ENCODE peak calls at places on chromosomes 12 and 14, in five cellular contexts. One of them, this sample, is unnamed.

GRCh38 chr14:71465316-71465715 is 466.9 kb upstream of the RGS6 start:
- DNase-seq in neuronal stem cell: no peak
- DNase-seq in mesenchymal stem cell: no peak
- DNase-seq in trophoblast cell: no peak
- DNase-seq in H1: no peak
- DNase-seq in this sample: no peak

GRCh38 chr12:60162988-60163720 is 567.3 kb downstream of the SLC16A7 start:
- DNase-seq in neuronal stem cell: no peak
- DNase-seq in mesenchymal stem cell: no peak
- DNase-seq in trophoblast cell: no peak
- DNase-seq in H1: no peak
- DNase-seq in this sample: peak; percentile 30

GRCh38 chr12:34287986-34288962 is 266.0 kb downstream of the ALG10 start:
- DNase-seq in neuronal stem cell: no peak
- DNase-seq in mesenchymal stem cell: no peak
- DNase-seq in trophoblast cell: no peak
- DNase-seq in H1: no peak
- DNase-seq in this sample: peak; percentile 6

GRCh38 chr14:69038449-69039286 is 59.6 kb upstream of the ACTN1 start:
- DNase-seq in neuronal stem cell: no peak
- DNase-seq in mesenchymal stem cell: peak; percentile 94
- DNase-seq in trophoblast cell: no peak
- DNase-seq in H1: no peak
- DNase-seq in this sample: no peak

GRCh38 chr12:122789637-122790036 is 15.3 kb downstream of the CCDC62 start:
- DNase-seq in neuronal stem cell: no peak
- DNase-seq in mesenchymal stem cell: no peak
- DNase-seq in trophoblast cell: peak; percentile 36
- DNase-seq in H1: no peak
- DNase-seq in this sample: no peak

GRCh38 chr12:3229577-3229976 is 152.4 kb downstream of the TSPAN9 start:
- DNase-seq in neuronal stem cell: no peak
- DNase-seq in mesenchymal stem cell: no peak
- DNase-seq in trophoblast cell: no peak
- DNase-seq in H1: no peak
- DNase-seq in this sample: no peak

GRCh38 chr12:38159591-38160317 is 156.8 kb upstream of the ALG10B start:
- DNase-seq in neuronal stem cell: no peak
- DNase-seq in mesenchymal stem cell: no peak
- DNase-seq in trophoblast cell: no peak
- DNase-seq in H1: no peak
- DNase-seq in this sample: no peak

GRCh38 chr12:28869197-28869596 is 279.9 kb upstream of the FAR2 start:
- DNase-seq in neuronal stem cell: no peak
- DNase-seq in mesenchymal stem cell: peak; percentile 90
- DNase-seq in trophoblast cell: peak; percentile 54
- DNase-seq in H1: no peak
- DNase-seq in this sample: no peak

GRCh38 chr12:128586630-128587029 is 237.1 kb downstream of the SLC15A4 start:
- DNase-seq in neuronal stem cell: no peak
- DNase-seq in mesenchymal stem cell: no peak
- DNase-seq in trophoblast cell: no peak
- DNase-seq in H1: no peak
- DNase-seq in this sample: no peak

GRCh38 chr12:119375619-119376018 is 41.1 kb downstream of the CCDC60 start:
- DNase-seq in neuronal stem cell: no peak
- DNase-seq in mesenchymal stem cell: no peak
- DNase-seq in trophoblast cell: no peak
- DNase-seq in H1: no peak
- DNase-seq in this sample: no peak

GRCh38 chr14:25003537-25003936 is 46.4 kb downstream of the STXBP6 start:
- DNase-seq in neuronal stem cell: no peak
- DNase-seq in mesenchymal stem cell: peak; percentile 39
- DNase-seq in trophoblast cell: no peak
- DNase-seq in H1: no peak
- DNase-seq in this sample: no peak

GRCh38 chr12:58491296-58491695 is 429.0 kb downstream of the LRIG3 start:
- DNase-seq in neuronal stem cell: no peak
- DNase-seq in mesenchymal stem cell: peak; percentile 85
- DNase-seq in trophoblast cell: no peak
- DNase-seq in H1: no peak
- DNase-seq in this sample: no peak

GRCh38 chr12:1054103-1054838 is 63.2 kb downstream of the ERC1 start:
- DNase-seq in neuronal stem cell: peak; percentile 11
- DNase-seq in mesenchymal stem cell: no peak
- DNase-seq in trophoblast cell: no peak
- DNase-seq in H1: peak; percentile 1
- DNase-seq in this sample: no peak

GRCh38 chr14:100108042-100108825 is 43.0 kb downstream of the EVL start:
- DNase-seq in neuronal stem cell: peak; percentile 74
- DNase-seq in mesenchymal stem cell: peak; percentile 68
- DNase-seq in trophoblast cell: peak; percentile 65
- DNase-seq in H1: peak; percentile 72
- DNase-seq in this sample: peak; percentile 93

GRCh38 chr14:55846852-55847471 is 267.0 kb downstream of the KTN1 start:
- DNase-seq in neuronal stem cell: no peak
- DNase-seq in mesenchymal stem cell: peak; percentile 51
- DNase-seq in trophoblast cell: no peak
- DNase-seq in H1: no peak
- DNase-seq in this sample: no peak

DNA sequence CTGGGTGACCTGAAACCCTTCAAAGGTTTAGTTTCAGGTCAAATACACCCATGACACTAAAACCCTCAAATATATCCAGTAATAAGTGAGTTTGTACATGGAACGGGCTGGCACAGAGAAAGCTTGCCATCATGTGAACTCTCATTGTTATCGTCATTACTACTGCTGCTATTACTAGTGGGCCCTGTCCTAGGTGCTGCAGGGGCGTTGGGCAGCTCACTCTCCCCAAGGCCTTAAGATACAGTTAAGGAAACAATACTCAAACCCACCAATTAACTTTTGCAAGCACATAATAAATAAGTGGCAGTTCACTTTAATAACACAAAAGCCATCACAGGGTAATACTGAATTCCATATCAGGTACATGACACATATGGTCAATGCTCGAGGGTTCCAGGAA is 71.3 kb downstream of the SPTB start:
- DNase-seq in neuronal stem cell: no peak
- DNase-seq in mesenchymal stem cell: no peak
- DNase-seq in trophoblast cell: no peak
- DNase-seq in H1: no peak
- DNase-seq in this sample: no peak
- H2BK12ac ChIP-seq in neuronal stem cell: no peak overlapping the region
- H2BK12ac ChIP-seq in mesenchymal stem cell: no peak overlapping the region
- H2BK12ac ChIP-seq in trophoblast cell: no peak overlapping the region
- H2BK12ac ChIP-seq in H1: no peak overlapping the region
- H2BK12ac ChIP-seq in this sample: no peak overlapping the region

GRCh38 chr14:101222362-101223090 is 319.0 kb upstream of the RTL1 start:
- DNase-seq in neuronal stem cell: peak; percentile 36
- DNase-seq in mesenchymal stem cell: no peak
- DNase-seq in trophoblast cell: no peak
- DNase-seq in H1: no peak
- DNase-seq in this sample: peak; percentile 27
- H2BK12ac ChIP-seq in neuronal stem cell: no peak overlapping the region
- H2BK12ac ChIP-seq in mesenchymal stem cell: no peak overlapping the region
- H2BK12ac ChIP-seq in trophoblast cell: no peak overlapping the region
- H2BK12ac ChIP-seq in H1: peak overlapping the region; percentile 60
- H2BK12ac ChIP-seq in this sample: no peak overlapping the region

GRCh38 chr14:104931771-104932675 is 7.3 kb downstream of the PLD4 start:
- DNase-seq in neuronal stem cell: no peak
- DNase-seq in mesenchymal stem cell: no peak
- DNase-seq in trophoblast cell: peak; percentile 14
- DNase-seq in H1: no peak
- DNase-seq in this sample: peak; percentile 46
- H2BK12ac ChIP-seq in neuronal stem cell: peak overlapping the region; percentile 58
- H2BK12ac ChIP-seq in mesenchymal stem cell: no peak overlapping the region
- H2BK12ac ChIP-seq in trophoblast cell: no peak overlapping the region
- H2BK12ac ChIP-seq in H1: no peak overlapping the region
- H2BK12ac ChIP-seq in this sample: no peak overlapping the region

GRCh38 chr14:19743256-19743655 is at the start of gene OR4Q3:
- DNase-seq in neuronal stem cell: no peak
- DNase-seq in mesenchymal stem cell: no peak
- DNase-seq in trophoblast cell: no peak
- DNase-seq in H1: no peak
- DNase-seq in this sample: no peak
- H2BK12ac ChIP-seq in neuronal stem cell: no peak within 1 kb of the TSS
- H2BK12ac ChIP-seq in mesenchymal stem cell: no peak within 1 kb of the TSS
- H2BK12ac ChIP-seq in trophoblast cell: no peak within 1 kb of the TSS
- H2BK12ac ChIP-seq in H1: no peak within 1 kb of the TSS
- H2BK12ac ChIP-seq in this sample: no peak within 1 kb of the TSS

DNA sequence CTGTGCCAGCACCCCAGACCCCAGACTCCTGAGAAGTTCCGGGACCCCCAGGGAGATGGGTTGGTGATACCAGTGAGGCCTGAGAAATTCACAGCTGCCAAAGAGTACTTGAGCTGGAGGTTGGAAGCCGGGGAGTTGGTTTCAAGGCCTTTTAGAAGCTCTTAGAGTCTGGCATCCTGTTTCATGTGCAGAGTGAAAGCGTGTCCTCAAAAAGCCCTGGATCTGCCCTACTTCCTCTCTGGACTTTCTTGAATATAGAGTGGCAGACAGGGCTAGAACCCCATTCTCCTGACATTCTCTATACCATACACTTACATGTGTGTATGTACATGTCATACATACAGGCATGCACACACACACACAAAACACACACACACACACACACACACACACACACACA is 31.3 kb upstream of the PPM1A start:
- DNase-seq in neuronal stem cell: no peak
- DNase-seq in mesenchymal stem cell: no peak
- DNase-seq in trophoblast cell: no peak
- DNase-seq in H1: no peak
- DNase-seq in this sample: no peak
- H2BK12ac ChIP-seq in neuronal stem cell: no peak overlapping the region
- H2BK12ac ChIP-seq in mesenchymal stem cell: no peak overlapping the region
- H2BK12ac ChIP-seq in trophoblast cell: no peak overlapping the region
- H2BK12ac ChIP-seq in H1: no peak overlapping the region
- H2BK12ac ChIP-seq in this sample: no peak overlapping the region

GRCh38 chr14:65335548-65335947 is 77.0 kb upstream of the FUT8 start:
- DNase-seq in neuronal stem cell: no peak
- DNase-seq in mesenchymal stem cell: peak; percentile 34
- DNase-seq in trophoblast cell: no peak
- DNase-seq in H1: no peak
- DNase-seq in this sample: no peak
- H2BK12ac ChIP-seq in neuronal stem cell: no peak overlapping the region
- H2BK12ac ChIP-seq in mesenchymal stem cell: peak overlapping the region; percentile 28
- H2BK12ac ChIP-seq in trophoblast cell: peak overlapping the region; percentile 77
- H2BK12ac ChIP-seq in H1: no peak overlapping the region
- H2BK12ac ChIP-seq in this sample: no peak overlapping the region

GRCh38 chr14:79791055-79791732 is 420.1 kb downstream of the DIO2 start:
- DNase-seq in neuronal stem cell: no peak
- DNase-seq in mesenchymal stem cell: no peak
- DNase-seq in trophoblast cell: no peak
- DNase-seq in H1: no peak
- DNase-seq in this sample: no peak
- H2BK12ac ChIP-seq in neuronal stem cell: no peak overlapping the region
- H2BK12ac ChIP-seq in mesenchymal stem cell: no peak overlapping the region
- H2BK12ac ChIP-seq in trophoblast cell: no peak overlapping the region
- H2BK12ac ChIP-seq in H1: no peak overlapping the region
- H2BK12ac ChIP-seq in this sample: no peak overlapping the region

GRCh38 chr14:91831337-91831736 is 36.0 kb downstream of the TC2N start:
- DNase-seq in neuronal stem cell: no peak
- DNase-seq in mesenchymal stem cell: no peak
- DNase-seq in trophoblast cell: no peak
- DNase-seq in H1: no peak
- DNase-seq in this sample: no peak

GRCh38 chr14:91834571-91834970 is 32.8 kb downstream of the TC2N start:
- DNase-seq in neuronal stem cell: no peak
- DNase-seq in mesenchymal stem cell: no peak
- DNase-seq in trophoblast cell: no peak
- DNase-seq in H1: no peak
- DNase-seq in this sample: no peak

GRCh38 chr14:91829511-91829910 is 37.8 kb downstream of the TC2N start:
- DNase-seq in neuronal stem cell: no peak
- DNase-seq in mesenchymal stem cell: no peak
- DNase-seq in trophoblast cell: no peak
- DNase-seq in H1: no peak
- DNase-seq in this sample: no peak

GRCh38 chr14:91827746-91828145 is 39.6 kb downstream of the TC2N start:
- DNase-seq in neuronal stem cell: no peak
- DNase-seq in mesenchymal stem cell: no peak
- DNase-seq in trophoblast cell: no peak
- DNase-seq in H1: no peak
- DNase-seq in this sample: no peak

DNA sequence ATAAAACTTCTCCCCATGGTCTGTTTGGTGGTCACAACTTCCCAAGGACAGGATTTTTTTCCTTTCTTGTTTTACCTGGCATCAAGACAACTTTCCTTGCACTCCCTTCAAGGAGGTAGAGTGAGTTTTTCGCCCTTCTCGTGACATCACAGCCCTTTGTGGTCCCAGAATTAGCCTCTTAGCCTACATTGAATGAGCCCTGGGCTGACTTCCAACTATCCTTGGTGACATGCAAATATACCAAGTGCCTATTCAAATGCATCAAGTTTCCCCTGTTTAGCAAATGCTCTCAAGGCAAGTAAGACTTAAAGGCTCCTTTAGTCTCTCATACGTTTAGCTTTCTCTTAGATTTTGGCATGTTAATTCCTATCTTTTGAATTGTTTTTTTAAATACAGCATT is 36.6 kb downstream of the TC2N start:
- DNase-seq in neuronal stem cell: no peak
- DNase-seq in mesenchymal stem cell: no peak
- DNase-seq in trophoblast cell: no peak
- DNase-seq in H1: peak; percentile 33
- DNase-seq in this sample: peak; percentile 56
- H2BK12ac ChIP-seq in neuronal stem cell: no peak overlapping the region
- H2BK12ac ChIP-seq in mesenchymal stem cell: no peak overlapping the region
- H2BK12ac ChIP-seq in trophoblast cell: no peak overlapping the region
- H2BK12ac ChIP-seq in H1: no peak overlapping the region
- H2BK12ac ChIP-seq in this sample: no peak overlapping the region

GRCh38 chr12:7128681-7129593 is at the start of gene RBP5:
- DNase-seq in neuronal stem cell: no peak
- DNase-seq in mesenchymal stem cell: no peak
- DNase-seq in trophoblast cell: no peak
- DNase-seq in H1: no peak
- DNase-seq in this sample: peak; percentile 56
- H2BK12ac ChIP-seq in neuronal stem cell: no peak within 1 kb of the TSS
- H2BK12ac ChIP-seq in mesenchymal stem cell: no peak within 1 kb of the TSS
- H2BK12ac ChIP-seq in trophoblast cell: no peak within 1 kb of the TSS
- H2BK12ac ChIP-seq in H1: no peak within 1 kb of the TSS
- H2BK12ac ChIP-seq in this sample: no peak within 1 kb of the TSS

This sample was measured in H9.